ENCODE peak calls at places on chromosome 15, in nine cellular contexts. Z is pancreas, F is heart right ventricle, Y is mesendoderm, C is PC-9, R is thoracic aorta, H is transverse colon, I is adipocyte, N is psoas muscle. U is an unnamed sample. For H3K4me1, the result is how much of the 10 kb centered on the place peaks cover.

GRCh38 chr15:67114846-67115521 is 49.6 kb downstream of the SMAD3 start:
- DNase-seq in Z (no peak), I (no peak), Y (peak), N (no peak), H (no peak), C (no peak), R (no peak), F (no peak), U (no peak)

GRCh38 chr15:85452436-85452835 is 72.0 kb downstream of the AKAP13 start:
- DNase-seq in C (no peak), I (no peak), Y (no peak), R (no peak), N (no peak), Z (no peak), F (no peak), H (no peak), U (no peak)

GRCh38 chr15:76433798-76434400 is 97.3 kb downstream of the ISL2 start:
- DNase-seq in N (no peak), Y (peak), Z (no peak), F (no peak), C (no peak), H (no peak), R (no peak), I (peak), U (no peak)

GRCh38 chr15:70956596-70956995 is 64.0 kb downstream of the LRRC49 start:
- DNase-seq in F (no peak), R (no peak), N (no peak), Y (no peak), I (peak), C (no peak), Z (no peak), H (no peak), U (no peak)

GRCh38 chr15:44670087-44670945 is 6.9 kb upstream of the SPG11 start:
- DNase-seq in H (no peak), I (no peak), C (peak), R (no peak), F (no peak), Y (no peak), Z (no peak), N (no peak), U (no peak)

GRCh38 chr15:43218908-43219706 is 1.7 kb downstream of the EPB42 start:
- DNase-seq in H (no peak), Z (no peak), R (no peak), I (peak), F (no peak), Y (peak), N (no peak), C (no peak), U (no peak)

GRCh38 chr15:27902680-27903385 is 196.3 kb downstream of the OCA2 start:
- DNase-seq in H (no peak), I (no peak), C (no peak), Y (no peak), Z (no peak), N (no peak), F (no peak), R (no peak), U (no peak)

GRCh38 chr15:91200101-91200754 is 100.2 kb downstream of the SV2B start:
- DNase-seq in N (no peak), Z (no peak), C (no peak), I (no peak), R (no peak), Y (no peak), H (no peak), F (no peak), U (no peak)

GRCh38 chr15:57527382-57528091 is 64.2 kb upstream of the MYZAP start:
- DNase-seq in Z (peak), N (no peak), C (peak), I (peak), F (no peak), H (no peak), Y (peak), R (no peak), U (no peak)

GRCh38 chr15:85579957-85580694 is 199.7 kb downstream of the AKAP13 start:
- DNase-seq in H (peak), C (peak), Z (peak), N (no peak), F (peak), I (no peak), R (no peak), Y (peak), U (peak)

GRCh38 chr15:27418729-27419128 is 447.7 kb downstream of the GABRG3 start:
- DNase-seq in F (no peak), I (no peak), C (no peak), R (no peak), N (no peak), Y (peak), H (no peak), Z (no peak), U (no peak)

GRCh38 chr15:37081985-37082384 is 18.4 kb downstream of the MEIS2 start:
- DNase-seq in I (no peak), C (no peak), Z (no peak), H (no peak), F (no peak), Y (peak), R (no peak), N (no peak), U (no peak)

GRCh38 chr15:58287891-58288290 is 143.9 kb upstream of the LIPC start:
- DNase-seq in H (no peak), C (no peak), Y (no peak), Z (no peak), N (no peak), R (no peak), I (no peak), F (no peak), U (no peak)

GRCh38 chr15:89790206-89790605 is 14.1 kb downstream of the MESP2 start:
- DNase-seq in C (no peak), Z (no peak), F (no peak), R (no peak), H (no peak), Y (no peak), N (no peak), I (no peak), U (no peak)

GRCh38 chr15:56968821-56969220 is 50.4 kb downstream of the TCF12 start:
- DNase-seq in N (no peak), Y (no peak), Z (no peak), H (no peak), R (no peak), F (no peak), I (no peak), C (no peak), U (no peak)

GRCh38 chr15:49270541-49271421 is 100.7 kb downstream of the GALK2 start:
- DNase-seq in Z (no peak), I (peak), R (no peak), H (no peak), N (no peak), F (peak), Y (peak), C (no peak), U (peak)

GRCh38 chr15:99963976-99964375 is 230.7 kb upstream of the LYSMD4 start:
- DNase-seq in N (no peak), I (no peak), Z (peak), H (no peak), R (no peak), Y (no peak), C (no peak), F (no peak), U (no peak)

GRCh38 chr15:70345251-70346019 is 247.7 kb upstream of the TLE3 start:
- DNase-seq in I (no peak), C (no peak), N (no peak), F (no peak), R (no peak), H (no peak), Y (no peak), Z (no peak), U (peak)

GRCh38 chr15:67784057-67784781 is 41.1 kb upstream of the SKOR1 start:
- DNase-seq in C (no peak), F (no peak), Y (peak), H (peak), R (no peak), Z (no peak), N (no peak), I (no peak), U (no peak)

GRCh38 chr15:49423021-49423420 is at the start of gene FGF7:
- DNase-seq in Z (no peak), R (no peak), H (no peak), N (no peak), C (no peak), F (no peak), Y (peak), I (peak), U (no peak)

DNA sequence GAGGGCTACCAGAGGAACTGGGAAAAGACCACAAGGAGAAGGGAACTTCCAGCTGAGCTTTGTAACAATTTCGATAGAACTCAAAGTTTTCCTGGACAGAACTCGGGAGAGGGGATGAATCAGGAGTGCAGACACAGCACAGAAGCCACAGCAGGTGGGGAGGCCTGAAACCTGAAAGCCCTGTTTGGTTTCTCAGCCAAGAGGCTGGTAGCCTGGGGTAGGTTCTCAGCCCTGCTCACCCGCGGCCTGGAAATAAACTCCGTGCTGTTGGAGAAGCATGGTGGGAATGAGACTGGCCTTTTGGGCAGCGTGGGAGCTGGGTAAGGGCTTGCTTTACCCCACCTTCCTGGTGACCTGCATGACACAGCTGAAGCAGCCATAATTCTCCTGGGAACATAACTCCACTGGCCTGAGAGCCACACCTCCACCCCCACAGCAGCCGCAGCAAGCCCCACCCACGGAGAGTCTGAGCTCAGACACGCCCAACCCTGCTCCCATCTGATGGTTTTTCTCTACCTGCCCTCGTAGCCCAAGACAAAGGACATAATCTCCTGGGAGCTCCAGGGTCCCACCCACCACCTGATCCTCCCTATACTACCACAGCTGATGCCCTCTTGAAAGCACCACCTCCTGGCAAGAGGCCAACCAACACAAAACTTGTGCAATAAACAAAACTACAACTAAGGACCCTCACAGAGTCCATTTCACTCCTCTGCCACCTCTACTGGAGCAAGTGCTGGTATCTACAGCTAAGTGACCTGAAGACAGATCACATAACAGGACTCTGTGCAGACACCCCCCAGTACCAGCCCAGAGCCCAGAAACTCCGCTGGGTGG is 52.5 kb upstream of the CHRM5 start:
- DNase-seq in C (peak), Z (no peak), N (no peak), I (no peak), F (no peak), Y (peak), R (no peak), H (peak), U (no peak)
- H3K4me3 ChIP-seq in C (no peak), Z (no peak), N (no peak), I (no peak), F (no peak), Y (no peak), R (no peak), H (no peak), U (no peak)

GRCh38 chr15:41933771-41934170 is 38.6 kb downstream of the EHD4 start:
- DNase-seq in C (peak), H (peak), Z (no peak), I (no peak), N (no peak), F (no peak), Y (no peak), R (no peak), U (no peak)

GRCh38 chr15:41930867-41931222 is 37.0 kb upstream of the SPTBN5 start:
- DNase-seq in Z (no peak), Y (no peak), H (no peak), F (no peak), I (no peak), R (no peak), C (no peak), N (no peak), U (no peak)

GRCh38 chr15:41932939-41933725 is 39.2 kb downstream of the EHD4 start:
- DNase-seq in C (no peak), I (no peak), H (no peak), R (no peak), Y (peak), N (no peak), F (no peak), Z (no peak), U (no peak)

GRCh38 chr15:41932511-41932910 is 38.7 kb upstream of the SPTBN5 start:
- DNase-seq in Z (no peak), N (no peak), R (no peak), C (no peak), Y (no peak), F (no peak), I (no peak), H (no peak), U (no peak)

GRCh38 chr15:41932101-41932500 is 38.2 kb upstream of the SPTBN5 start:
- DNase-seq in C (no peak), Z (no peak), H (no peak), N (no peak), F (no peak), I (no peak), Y (no peak), R (no peak), U (no peak)
- H3K4me1 ChIP-seq in C (half or more), Z (under half), H (half or more), N (half or more), F (half or more), I (half or more), Y (under half), R (half or more), U (half or more)

GRCh38 chr15:94844533-94845390 is 613.4 kb downstream of the MCTP2 start:
- DNase-seq in Y (peak), F (peak), I (peak), C (no peak), H (peak), Z (peak), N (peak), R (no peak), U (peak)
- H3K4me3 ChIP-seq in Y (no peak), F (no peak), I (no peak), C (no peak), H (peak), Z (peak), N (peak), R (peak), U (peak)

DNA sequence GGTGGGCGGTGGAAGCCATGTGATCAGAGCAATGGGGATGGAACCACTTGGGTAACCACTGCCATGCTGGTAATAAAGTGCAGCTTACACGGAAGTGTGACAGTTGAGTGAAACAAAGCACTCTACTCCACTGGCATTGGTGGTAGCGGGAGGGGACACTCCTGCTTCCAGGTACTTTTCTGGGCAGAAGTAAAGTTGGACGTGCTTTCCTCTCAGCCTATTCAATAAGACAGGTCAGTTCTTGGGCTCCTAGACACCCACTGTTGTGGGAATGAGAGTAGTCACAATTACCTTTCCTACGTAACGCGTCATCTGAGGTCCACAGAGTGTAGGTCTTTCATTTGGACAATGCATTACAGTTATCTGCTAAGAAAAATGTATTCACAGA is 51.7 kb upstream of the CHD2 start:
- DNase-seq in Z (no peak), I (no peak), Y (no peak), R (no peak), N (no peak), H (no peak), C (no peak), F (no peak), U (no peak)
- H3K4me1 ChIP-seq in Z (under half), I (under half), Y (under half), R (under half), N (under half), H (under half), C (under half), F (under half), U (under half)

DNA sequence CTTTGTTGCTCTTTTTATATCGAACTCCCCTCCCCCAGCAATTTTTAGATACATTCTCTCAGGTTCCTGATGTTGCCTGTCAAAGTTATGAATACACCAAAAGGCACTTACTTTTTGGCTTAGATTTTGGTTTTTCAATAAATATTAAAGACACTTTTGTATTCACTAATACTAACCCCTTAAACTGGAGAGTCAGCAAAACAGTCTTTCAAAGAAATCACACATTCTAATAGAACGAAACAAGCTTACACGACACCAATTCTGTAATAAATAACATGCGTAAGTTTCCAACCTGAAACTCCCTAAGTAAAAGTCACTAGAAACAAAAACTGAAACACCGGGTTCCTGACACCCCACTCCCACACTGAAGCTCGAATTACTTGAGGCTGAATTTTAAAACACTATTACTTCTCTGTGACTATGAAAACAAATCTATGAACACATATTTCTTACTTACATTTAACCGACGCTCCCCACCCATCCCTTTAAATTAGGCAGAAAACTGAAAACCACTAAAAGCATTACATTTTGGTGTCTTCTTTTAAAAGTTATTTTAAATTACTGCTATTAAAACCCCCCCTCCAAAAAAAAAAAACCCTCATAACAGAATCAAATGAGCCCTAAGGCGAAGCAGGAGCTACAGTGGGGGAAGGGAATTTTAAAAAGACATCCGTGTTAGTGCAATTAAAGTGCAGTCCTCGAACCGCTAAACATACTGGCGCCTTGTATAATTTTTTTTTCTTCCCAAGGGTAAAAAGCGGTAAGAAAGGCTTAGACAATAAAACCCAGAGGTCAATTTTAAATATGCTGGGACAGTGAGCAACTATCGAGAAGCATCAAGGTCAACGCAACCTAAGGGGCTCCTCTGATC is 940 bp downstream of the SPPL2A start:
- DNase-seq in Y (no peak), F (no peak), R (no peak), C (no peak), N (no peak), Z (no peak), H (no peak), I (peak), U (no peak)
- H3K4me3 ChIP-seq in Y (peak), F (peak), R (peak), C (peak), N (peak), Z (peak), H (peak), I (peak), U (peak)

DNA sequence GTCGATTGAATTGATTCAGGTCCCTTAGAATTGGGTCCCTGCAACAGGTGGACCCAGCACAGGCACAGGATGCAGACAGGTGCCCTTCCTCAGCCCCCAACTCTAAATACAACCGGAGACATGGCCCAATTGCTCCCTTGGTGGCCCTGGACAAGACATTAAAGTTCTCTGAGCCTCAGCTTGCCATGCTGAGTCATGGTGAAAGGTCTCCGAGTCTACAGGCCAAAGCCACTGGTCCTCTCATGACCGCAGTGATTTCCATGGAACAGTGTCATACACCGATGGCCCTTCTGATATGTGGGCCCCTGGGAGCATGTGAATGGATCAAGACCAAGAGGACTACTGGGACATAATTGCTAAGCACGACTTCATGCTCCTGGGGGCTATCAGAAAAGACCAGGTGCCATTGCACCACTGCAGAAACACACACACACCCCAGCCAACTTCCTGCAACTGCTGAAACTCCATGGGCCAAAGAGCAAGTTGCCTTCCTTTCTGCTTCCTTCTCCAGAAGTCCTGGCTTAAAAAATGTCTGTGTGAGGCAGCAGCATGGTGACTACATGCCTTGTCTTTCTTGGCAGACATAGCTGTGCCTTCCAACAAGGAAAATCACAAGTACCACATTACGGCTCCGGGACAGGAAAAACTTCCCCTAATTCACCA is 38.8 kb downstream of the TBC1D2B start:
- DNase-seq in I (no peak), N (no peak), F (no peak), C (no peak), H (no peak), Y (no peak), Z (no peak), R (no peak), U (peak)
- H3K4me1 ChIP-seq in I (under half), N (under half), F (half or more), C (under half), H (under half), Y (under half), Z (under half), R (under half), U (under half)

GRCh38 chr15:95295311-95295710 is 1035.2 kb upstream of the NR2F2 start:
- DNase-seq in I (no peak), N (no peak), Y (no peak), Z (no peak), R (no peak), F (no peak), H (no peak), C (no peak), U (no peak)
- H3K4me3 ChIP-seq in I (no peak), N (no peak), Y (no peak), Z (no peak), R (no peak), F (no peak), H (no peak), C (no peak), U (no peak)

GRCh38 chr15:78314181-78314581 is 14.8 kb upstream of the SKIC8 start:
- DNase-seq in H (no peak), F (no peak), I (no peak), R (no peak), N (no peak), C (no peak), Y (no peak), Z (no peak), U (no peak)
- H3K4me1 ChIP-seq in H (under half), F (under half), I (under half), R (under half), N (under half), C (under half), Y (under half), Z (under half), U (under half)

U was measured in right atrium auricular region.